ENCODE peak calls at places on chromosome 9, in six cellular contexts. One of them, this sample, is unnamed.

GRCh38 chr9:86766912-86767311 is 180.4 kb downstream of the GAS1 start:
- DNase-seq in H9: no peak
- DNase-seq in IMR-90: peak; percentile 89
- DNase-seq in trophoblast cell: peak; percentile 89
- DNase-seq in H1: no peak
- DNase-seq in mesenchymal stem cell: peak; percentile 18
- DNase-seq in this sample: peak; percentile 23

GRCh38 chr9:20684865-20685696 is 1.0 kb downstream of the FOCAD start:
- DNase-seq in H9: no peak
- DNase-seq in trophoblast cell: no peak
- DNase-seq in mesenchymal stem cell: peak; percentile 76
- DNase-seq in IMR-90: peak; percentile 89
- DNase-seq in H1: no peak
- DNase-seq in this sample: no peak

GRCh38 chr9:26685857-26686256 is 206.7 kb downstream of the CAAP1 start:
- DNase-seq in trophoblast cell: no peak
- DNase-seq in H9: no peak
- DNase-seq in H1: no peak
- DNase-seq in IMR-90: peak; percentile 0
- DNase-seq in mesenchymal stem cell: no peak
- DNase-seq in this sample: no peak

GRCh38 chr9:93617273-93617672 is 40.9 kb downstream of the PHF2 start:
- DNase-seq in mesenchymal stem cell: no peak
- DNase-seq in H9: peak; percentile 27
- DNase-seq in IMR-90: no peak
- DNase-seq in H1: peak; percentile 49
- DNase-seq in trophoblast cell: no peak
- DNase-seq in this sample: no peak

GRCh38 chr9:113484258-113484730 is 20.8 kb downstream of the RGS3 start:
- DNase-seq in IMR-90: peak; percentile 28
- DNase-seq in trophoblast cell: no peak
- DNase-seq in H1: no peak
- DNase-seq in H9: peak; percentile 5
- DNase-seq in mesenchymal stem cell: peak; percentile 41
- DNase-seq in this sample: no peak

GRCh38 chr9:112496074-112496722 is 9.6 kb downstream of the KIAA1958 start:
- DNase-seq in H1: no peak
- DNase-seq in mesenchymal stem cell: peak; percentile 66
- DNase-seq in IMR-90: peak; percentile 15
- DNase-seq in trophoblast cell: no peak
- DNase-seq in H9: no peak
- DNase-seq in this sample: no peak

GRCh38 chr9:128104171-128104618 is 23.3 kb downstream of the PTGES2 start:
- DNase-seq in H9: no peak
- DNase-seq in trophoblast cell: no peak
- DNase-seq in IMR-90: no peak
- DNase-seq in H1: no peak
- DNase-seq in mesenchymal stem cell: no peak
- DNase-seq in this sample: no peak

GRCh38 chr9:31574006-31574750 is 810.3 kb upstream of the ACO1 start:
- DNase-seq in mesenchymal stem cell: peak; percentile 49
- DNase-seq in H9: no peak
- DNase-seq in IMR-90: no peak
- DNase-seq in H1: no peak
- DNase-seq in trophoblast cell: peak; percentile 24
- DNase-seq in this sample: no peak

DNA sequence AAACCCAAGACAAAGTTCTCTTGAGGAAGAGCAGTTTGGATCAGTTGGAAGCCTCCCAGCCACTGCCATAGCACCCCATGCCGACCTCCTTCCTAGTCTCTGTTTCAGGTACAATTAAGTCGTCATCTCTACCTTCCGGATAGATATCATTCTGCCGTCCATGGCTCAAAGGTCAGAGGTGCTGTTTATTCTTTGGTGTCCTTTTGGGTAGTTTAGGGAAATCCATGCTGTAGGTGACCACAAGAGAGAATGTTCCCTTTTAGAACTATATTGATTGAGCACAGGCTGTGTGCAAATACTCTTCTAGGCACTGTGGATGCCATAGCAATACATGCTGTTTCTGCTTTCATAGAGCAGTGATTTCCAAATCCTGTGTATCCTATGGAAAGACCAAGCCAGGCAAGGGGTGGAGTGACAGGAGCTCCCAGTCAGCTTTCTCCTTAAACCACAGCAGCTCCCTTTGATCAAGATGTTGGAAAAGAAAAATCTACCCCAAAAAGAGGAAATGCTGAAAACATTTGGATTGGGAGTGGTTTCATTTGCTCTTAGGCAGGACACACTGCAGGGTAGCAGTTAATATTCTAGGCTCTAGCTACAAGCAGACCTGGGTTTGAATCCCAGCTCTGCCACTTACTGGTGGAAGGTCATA is 127.9 kb downstream of the PALM2AKAP2 start:
- DNase-seq in H1: no peak
- DNase-seq in H9: no peak
- DNase-seq in trophoblast cell: no peak
- DNase-seq in mesenchymal stem cell: peak; percentile 51
- DNase-seq in IMR-90: no peak
- DNase-seq in this sample: no peak
- H2AFZ ChIP-seq in H1: no peak overlapping the region
- H2AFZ ChIP-seq in H9: no peak overlapping the region
- H2AFZ ChIP-seq in trophoblast cell: no peak overlapping the region
- H2AFZ ChIP-seq in mesenchymal stem cell: no peak overlapping the region
- H2AFZ ChIP-seq in IMR-90: no peak overlapping the region
- H2AFZ ChIP-seq in this sample: peak overlapping the region; percentile 32

DNA sequence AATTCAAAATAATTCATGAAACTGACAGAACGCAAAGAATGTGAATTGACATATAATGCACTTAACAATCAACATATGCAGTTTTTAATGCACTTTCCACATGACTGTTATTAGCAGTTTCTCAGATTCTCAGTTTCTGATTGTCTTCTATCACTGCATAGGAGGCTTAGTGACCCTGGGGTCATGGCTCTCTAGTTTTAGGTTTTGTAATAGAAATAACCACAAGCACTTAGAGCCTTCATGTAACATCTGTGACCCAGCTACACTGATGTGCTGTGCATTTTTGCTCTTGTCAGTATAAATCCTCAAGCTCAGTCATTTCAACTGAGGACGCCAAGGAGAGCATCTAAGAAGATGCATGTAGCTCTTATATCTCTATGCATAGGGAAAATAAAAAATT is 163.1 kb upstream of the IZUMO3 start:
- DNase-seq in H1: no peak
- DNase-seq in mesenchymal stem cell: no peak
- DNase-seq in H9: no peak
- DNase-seq in IMR-90: no peak
- DNase-seq in trophoblast cell: no peak
- DNase-seq in this sample: no peak
- H3K23ac ChIP-seq in H1: no peak overlapping the region
- H3K23ac ChIP-seq in mesenchymal stem cell: no peak overlapping the region
- H3K23ac ChIP-seq in H9: no peak overlapping the region
- H3K23ac ChIP-seq in IMR-90: no peak overlapping the region
- H3K23ac ChIP-seq in trophoblast cell: no peak overlapping the region
- H3K23ac ChIP-seq in this sample: no peak overlapping the region

DNA sequence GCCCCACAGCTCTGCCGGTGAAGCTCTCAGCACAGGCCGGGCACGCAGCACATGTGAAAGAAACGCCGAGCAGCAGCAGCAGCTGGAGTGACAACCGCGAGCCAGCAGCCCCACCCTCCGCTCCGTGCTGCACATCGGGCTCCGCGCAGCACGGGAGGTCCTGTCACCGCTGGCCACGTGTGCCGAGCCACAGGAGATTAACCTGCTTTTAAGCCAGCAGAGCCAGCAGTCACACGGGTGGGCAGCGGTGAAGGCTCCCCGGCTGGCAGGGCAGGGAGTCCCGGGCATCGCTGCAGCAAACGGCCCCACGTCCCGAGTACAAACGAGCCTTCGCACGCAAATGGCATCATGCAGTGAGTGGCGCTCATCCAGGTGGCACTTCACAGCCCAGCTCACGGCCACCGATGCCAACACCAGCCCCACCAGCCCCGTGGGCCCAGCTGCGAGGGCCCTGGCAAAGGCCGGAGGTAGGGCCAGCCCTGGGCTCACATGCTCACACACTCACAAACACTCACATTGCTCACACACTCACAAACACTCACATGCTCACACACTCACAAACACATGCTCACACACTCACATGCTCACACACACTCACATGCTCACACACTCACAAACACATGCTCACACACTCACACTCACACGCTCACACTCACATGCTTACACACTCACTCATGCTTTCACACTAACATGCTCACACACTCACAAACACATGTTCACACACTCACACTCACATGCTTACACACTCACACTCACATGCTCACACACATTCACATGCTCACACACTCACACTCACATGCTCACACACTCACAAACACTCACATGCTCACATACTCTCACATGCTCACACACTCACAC is 11.1 kb downstream of the CCDC187 start:
- DNase-seq in trophoblast cell: no peak
- DNase-seq in IMR-90: no peak
- DNase-seq in H1: no peak
- DNase-seq in H9: no peak
- DNase-seq in mesenchymal stem cell: no peak
- DNase-seq in this sample: no peak
- H2AFZ ChIP-seq in trophoblast cell: no peak overlapping the region
- H2AFZ ChIP-seq in IMR-90: peak overlapping the region; percentile 11
- H2AFZ ChIP-seq in H1: no peak overlapping the region
- H2AFZ ChIP-seq in H9: no peak overlapping the region
- H2AFZ ChIP-seq in mesenchymal stem cell: no peak overlapping the region
- H2AFZ ChIP-seq in this sample: no peak overlapping the region

GRCh38 chr9:35366627-35367026 is 123.3 kb upstream of the RUSC2 start:
- DNase-seq in trophoblast cell: no peak
- DNase-seq in mesenchymal stem cell: no peak
- DNase-seq in IMR-90: no peak
- DNase-seq in H9: no peak
- DNase-seq in H1: no peak
- DNase-seq in this sample: no peak
- H3K23ac ChIP-seq in trophoblast cell: no peak overlapping the region
- H3K23ac ChIP-seq in mesenchymal stem cell: no peak overlapping the region
- H3K23ac ChIP-seq in IMR-90: peak overlapping the region; percentile 22
- H3K23ac ChIP-seq in H9: no peak overlapping the region
- H3K23ac ChIP-seq in H1: no peak overlapping the region
- H3K23ac ChIP-seq in this sample: no peak overlapping the region

DNA sequence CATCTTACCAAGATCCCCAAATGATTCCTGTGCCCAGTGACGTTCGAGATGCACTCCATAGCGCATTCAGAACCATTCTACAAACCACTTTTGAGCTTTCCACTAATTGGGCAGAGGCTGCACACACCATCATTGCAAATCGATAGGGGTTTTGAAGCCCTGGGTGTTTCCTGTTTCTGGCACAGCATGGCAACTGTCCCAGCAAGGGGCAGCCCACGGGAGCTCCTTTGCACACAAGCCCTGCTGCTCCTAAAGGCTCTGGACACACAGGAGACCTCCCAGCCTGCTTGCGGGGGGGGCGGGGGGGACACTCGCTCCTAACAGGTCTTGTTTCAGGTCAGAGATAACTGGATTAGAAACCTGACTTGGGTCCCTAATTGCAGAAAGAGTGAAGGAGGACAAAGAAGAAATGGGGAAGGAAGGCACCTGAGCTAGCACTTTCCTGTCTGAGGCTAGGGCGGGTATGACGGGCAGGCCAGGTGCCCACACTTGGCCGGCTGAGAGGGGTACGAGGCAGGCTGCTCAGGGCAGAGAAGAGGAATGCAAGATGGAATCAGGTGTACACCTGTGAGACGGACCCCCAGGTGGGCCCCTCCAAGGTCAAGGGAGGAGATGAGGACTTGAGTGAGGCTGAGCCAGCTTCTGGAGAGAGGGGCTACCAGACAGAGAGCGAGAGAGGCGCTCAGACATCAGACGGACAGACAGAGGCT is 828 bp downstream of the FBP1 start:
- DNase-seq in mesenchymal stem cell: no peak
- DNase-seq in H9: no peak
- DNase-seq in H1: no peak
- DNase-seq in IMR-90: no peak
- DNase-seq in trophoblast cell: no peak
- DNase-seq in this sample: no peak
- H2AFZ ChIP-seq in mesenchymal stem cell: peak overlapping the region; percentile 78
- H2AFZ ChIP-seq in H9: no peak overlapping the region
- H2AFZ ChIP-seq in H1: peak overlapping the region; percentile 3
- H2AFZ ChIP-seq in IMR-90: no peak overlapping the region
- H2AFZ ChIP-seq in trophoblast cell: no peak overlapping the region
- H2AFZ ChIP-seq in this sample: peak overlapping the region; percentile 91

GRCh38 chr9:71357346-71357745 is 235.9 kb upstream of the TRPM3 start:
- DNase-seq in trophoblast cell: no peak
- DNase-seq in mesenchymal stem cell: no peak
- DNase-seq in H9: no peak
- DNase-seq in IMR-90: no peak
- DNase-seq in H1: no peak
- DNase-seq in this sample: no peak
- H3K23ac ChIP-seq in trophoblast cell: no peak overlapping the region
- H3K23ac ChIP-seq in mesenchymal stem cell: no peak overlapping the region
- H3K23ac ChIP-seq in H9: no peak overlapping the region
- H3K23ac ChIP-seq in IMR-90: no peak overlapping the region
- H3K23ac ChIP-seq in H1: no peak overlapping the region
- H3K23ac ChIP-seq in this sample: no peak overlapping the region

GRCh38 chr9:35942286-35942685 is 15.7 kb downstream of the OR2S2 start:
- DNase-seq in trophoblast cell: peak; percentile 70
- DNase-seq in H1: no peak
- DNase-seq in H9: no peak
- DNase-seq in mesenchymal stem cell: no peak
- DNase-seq in IMR-90: no peak
- DNase-seq in this sample: no peak

GRCh38 chr9:35938474-35939145 is 19.3 kb downstream of the OR2S2 start:
- DNase-seq in trophoblast cell: peak; percentile 41
- DNase-seq in mesenchymal stem cell: no peak
- DNase-seq in IMR-90: no peak
- DNase-seq in H9: no peak
- DNase-seq in H1: no peak
- DNase-seq in this sample: no peak

GRCh38 chr9:35939851-35940250 is 18.1 kb downstream of the OR2S2 start:
- DNase-seq in trophoblast cell: peak; percentile 79
- DNase-seq in H9: no peak
- DNase-seq in H1: no peak
- DNase-seq in IMR-90: no peak
- DNase-seq in mesenchymal stem cell: no peak
- DNase-seq in this sample: no peak

GRCh38 chr9:35944173-35944572 is 13.8 kb downstream of the OR2S2 start:
- DNase-seq in trophoblast cell: no peak
- DNase-seq in H1: no peak
- DNase-seq in mesenchymal stem cell: no peak
- DNase-seq in IMR-90: no peak
- DNase-seq in H9: no peak
- DNase-seq in this sample: no peak

GRCh38 chr9:35940474-35941467 is 17.2 kb downstream of the OR2S2 start:
- DNase-seq in IMR-90: no peak
- DNase-seq in trophoblast cell: peak; percentile 68
- DNase-seq in H9: no peak
- DNase-seq in mesenchymal stem cell: no peak
- DNase-seq in H1: no peak
- DNase-seq in this sample: no peak
- H2AFZ ChIP-seq in IMR-90: peak overlapping the region; percentile 71
- H2AFZ ChIP-seq in trophoblast cell: no peak overlapping the region
- H2AFZ ChIP-seq in H9: no peak overlapping the region
- H2AFZ ChIP-seq in mesenchymal stem cell: no peak overlapping the region
- H2AFZ ChIP-seq in H1: no peak overlapping the region
- H2AFZ ChIP-seq in this sample: peak overlapping the region; percentile 36

GRCh38 chr9:37465249-37466036 is at the start of gene ZBTB5:
- DNase-seq in trophoblast cell: peak; percentile 99
- DNase-seq in H9: peak; percentile 99
- DNase-seq in mesenchymal stem cell: peak; percentile 100
- DNase-seq in IMR-90: peak; percentile 100
- DNase-seq in H1: peak; percentile 96
- DNase-seq in this sample: peak; percentile 100
- H3K23ac ChIP-seq in trophoblast cell: no peak within 1 kb of the TSS
- H3K23ac ChIP-seq in H9: no peak within 1 kb of the TSS
- H3K23ac ChIP-seq in mesenchymal stem cell: peak within 1 kb of the TSS; percentile 98
- H3K23ac ChIP-seq in IMR-90: peak within 1 kb of the TSS; percentile 87
- H3K23ac ChIP-seq in H1: no peak within 1 kb of the TSS
- H3K23ac ChIP-seq in this sample: peak within 1 kb of the TSS; percentile 92